ENCODE peak calls at places on chromosomes 6 and 20, in nine cellular contexts. One of them, this sample, is unnamed.

GRCh38 chr6:17886891-17887290 is 100.5 kb downstream of the KIF13A start:
- DNase-seq in HAP-1: no peak
- DNase-seq in ascending aorta: no peak
- DNase-seq in H7: no peak
- DNase-seq in fibroblast of lung: peak; percentile 48
- DNase-seq in uterus: no peak
- DNase-seq in SK-N-SH: no peak
- DNase-seq in brain microvascular endothelial cell: no peak
- DNase-seq in SJSA1: no peak
- DNase-seq in this sample: no peak

GRCh38 chr20:57062241-57062640 is 204.2 kb downstream of the BMP7 start:
- DNase-seq in HAP-1: no peak
- DNase-seq in ascending aorta: no peak
- DNase-seq in H7: no peak
- DNase-seq in fibroblast of lung: no peak
- DNase-seq in uterus: no peak
- DNase-seq in SK-N-SH: no peak
- DNase-seq in brain microvascular endothelial cell: no peak
- DNase-seq in SJSA1: no peak
- DNase-seq in this sample: no peak

GRCh38 chr20:25032478-25033183 is 25.3 kb downstream of the ACSS1 start:
- DNase-seq in HAP-1: peak; percentile 56
- DNase-seq in ascending aorta: no peak
- DNase-seq in H7: peak; percentile 77
- DNase-seq in fibroblast of lung: peak; percentile 48
- DNase-seq in uterus: peak; percentile 44
- DNase-seq in SK-N-SH: no peak
- DNase-seq in brain microvascular endothelial cell: no peak
- DNase-seq in SJSA1: no peak
- DNase-seq in this sample: no peak

GRCh38 chr6:162576009-162576408 is 151.6 kb downstream of the PRKN start:
- DNase-seq in HAP-1: no peak
- DNase-seq in ascending aorta: no peak
- DNase-seq in H7: no peak
- DNase-seq in fibroblast of lung: no peak
- DNase-seq in uterus: no peak
- DNase-seq in SK-N-SH: no peak
- DNase-seq in brain microvascular endothelial cell: no peak
- DNase-seq in SJSA1: no peak
- DNase-seq in this sample: no peak

GRCh38 chr6:134078166-134078565 is 25.7 kb upstream of the SLC2A12 start:
- DNase-seq in HAP-1: no peak
- DNase-seq in ascending aorta: no peak
- DNase-seq in H7: no peak
- DNase-seq in fibroblast of lung: peak; percentile 11
- DNase-seq in uterus: no peak
- DNase-seq in SK-N-SH: no peak
- DNase-seq in brain microvascular endothelial cell: no peak
- DNase-seq in SJSA1: no peak
- DNase-seq in this sample: no peak

GRCh38 chr6:142474446-142475289 is 172.9 kb downstream of the ADGRG6 start:
- DNase-seq in HAP-1: peak; percentile 49
- DNase-seq in ascending aorta: no peak
- DNase-seq in H7: peak; percentile 74
- DNase-seq in fibroblast of lung: peak; percentile 49
- DNase-seq in uterus: no peak
- DNase-seq in SK-N-SH: peak; percentile 47
- DNase-seq in brain microvascular endothelial cell: peak; percentile 52
- DNase-seq in SJSA1: peak; percentile 74
- DNase-seq in this sample: peak; percentile 59

GRCh38 chr6:25027221-25027916 is 91.6 kb upstream of the RIPOR2 start:
- DNase-seq in HAP-1: no peak
- DNase-seq in ascending aorta: no peak
- DNase-seq in H7: peak; percentile 71
- DNase-seq in fibroblast of lung: no peak
- DNase-seq in uterus: no peak
- DNase-seq in SK-N-SH: no peak
- DNase-seq in brain microvascular endothelial cell: no peak
- DNase-seq in SJSA1: no peak
- DNase-seq in this sample: no peak

GRCh38 chr6:131281471-131282270 is 146.4 kb downstream of the AKAP7 start:
- DNase-seq in HAP-1: no peak
- DNase-seq in ascending aorta: no peak
- DNase-seq in H7: peak; percentile 11
- DNase-seq in fibroblast of lung: peak; percentile 38
- DNase-seq in uterus: no peak
- DNase-seq in SK-N-SH: no peak
- DNase-seq in brain microvascular endothelial cell: peak; percentile 16
- DNase-seq in SJSA1: no peak
- DNase-seq in this sample: no peak

GRCh38 chr20:37007898-37008649 is 56.6 kb upstream of the SAMHD1 start:
- DNase-seq in HAP-1: no peak
- DNase-seq in ascending aorta: no peak
- DNase-seq in H7: no peak
- DNase-seq in fibroblast of lung: peak; percentile 36
- DNase-seq in uterus: no peak
- DNase-seq in SK-N-SH: peak; percentile 28
- DNase-seq in brain microvascular endothelial cell: peak; percentile 43
- DNase-seq in SJSA1: no peak
- DNase-seq in this sample: no peak

GRCh38 chr20:15759546-15760216 is 813.6 kb downstream of the KIF16B start:
- DNase-seq in HAP-1: no peak
- DNase-seq in ascending aorta: no peak
- DNase-seq in H7: no peak
- DNase-seq in fibroblast of lung: no peak
- DNase-seq in uterus: no peak
- DNase-seq in SK-N-SH: peak; percentile 2
- DNase-seq in brain microvascular endothelial cell: no peak
- DNase-seq in SJSA1: no peak
- DNase-seq in this sample: no peak

GRCh38 chr6:165662041-165662491 is 975 bp downstream of the PDE10A start:
- DNase-seq in HAP-1: no peak
- DNase-seq in ascending aorta: no peak
- DNase-seq in H7: no peak
- DNase-seq in fibroblast of lung: peak; percentile 14
- DNase-seq in uterus: no peak
- DNase-seq in SK-N-SH: peak; percentile 70
- DNase-seq in brain microvascular endothelial cell: peak; percentile 29
- DNase-seq in SJSA1: no peak
- DNase-seq in this sample: no peak

GRCh38 chr6:72260489-72260888 is 361.4 kb upstream of the KCNQ5 start:
- DNase-seq in HAP-1: no peak
- DNase-seq in ascending aorta: no peak
- DNase-seq in H7: no peak
- DNase-seq in fibroblast of lung: peak; percentile 20
- DNase-seq in uterus: no peak
- DNase-seq in SK-N-SH: no peak
- DNase-seq in brain microvascular endothelial cell: peak; percentile 27
- DNase-seq in SJSA1: no peak
- DNase-seq in this sample: no peak

GRCh38 chr6:16136536-16137450 is 7.9 kb downstream of the MYLIP start:
- DNase-seq in HAP-1: no peak
- DNase-seq in ascending aorta: no peak
- DNase-seq in H7: no peak
- DNase-seq in fibroblast of lung: peak; percentile 93
- DNase-seq in uterus: no peak
- DNase-seq in SK-N-SH: no peak
- DNase-seq in brain microvascular endothelial cell: peak; percentile 81
- DNase-seq in SJSA1: peak; percentile 66
- DNase-seq in this sample: peak; percentile 71

GRCh38 chr6:153038378-153038777 is 35.9 kb upstream of the MTRF1L start:
- DNase-seq in HAP-1: no peak
- DNase-seq in ascending aorta: no peak
- DNase-seq in H7: no peak
- DNase-seq in fibroblast of lung: peak; percentile 59
- DNase-seq in uterus: no peak
- DNase-seq in SK-N-SH: no peak
- DNase-seq in brain microvascular endothelial cell: peak; percentile 43
- DNase-seq in SJSA1: no peak
- DNase-seq in this sample: peak; percentile 35

GRCh38 chr6:46022110-46022948 is 6.7 kb upstream of the CLIC5 start:
- DNase-seq in HAP-1: no peak
- DNase-seq in ascending aorta: no peak
- DNase-seq in H7: no peak
- DNase-seq in fibroblast of lung: no peak
- DNase-seq in uterus: no peak
- DNase-seq in SK-N-SH: no peak
- DNase-seq in brain microvascular endothelial cell: no peak
- DNase-seq in SJSA1: no peak
- DNase-seq in this sample: no peak

GRCh38 chr20:58117944-58118343 is 110.5 kb downstream of the ANKRD60 start:
- DNase-seq in HAP-1: no peak
- DNase-seq in ascending aorta: no peak
- DNase-seq in H7: no peak
- DNase-seq in fibroblast of lung: peak; percentile 67
- DNase-seq in uterus: no peak
- DNase-seq in SK-N-SH: no peak
- DNase-seq in brain microvascular endothelial cell: peak; percentile 55
- DNase-seq in SJSA1: no peak
- DNase-seq in this sample: no peak

GRCh38 chr6:37381579-37381978 is 27.8 kb downstream of the RNF8 start:
- DNase-seq in HAP-1: peak; percentile 52
- DNase-seq in ascending aorta: no peak
- DNase-seq in H7: peak; percentile 70
- DNase-seq in fibroblast of lung: peak; percentile 72
- DNase-seq in uterus: no peak
- DNase-seq in SK-N-SH: peak; percentile 47
- DNase-seq in brain microvascular endothelial cell: peak; percentile 31
- DNase-seq in SJSA1: peak; percentile 26
- DNase-seq in this sample: peak; percentile 14

GRCh38 chr6:93358435-93358834 is 60.9 kb downstream of the EPHA7 start:
- DNase-seq in HAP-1: no peak
- DNase-seq in ascending aorta: no peak
- DNase-seq in H7: no peak
- DNase-seq in fibroblast of lung: no peak
- DNase-seq in uterus: no peak
- DNase-seq in SK-N-SH: no peak
- DNase-seq in brain microvascular endothelial cell: no peak
- DNase-seq in SJSA1: no peak
- DNase-seq in this sample: no peak

GRCh38 chr20:11207749-11208502 is 534.1 kb upstream of the JAG1 start:
- DNase-seq in HAP-1: no peak
- DNase-seq in ascending aorta: peak; percentile 19
- DNase-seq in H7: no peak
- DNase-seq in fibroblast of lung: peak; percentile 93
- DNase-seq in uterus: no peak
- DNase-seq in SK-N-SH: no peak
- DNase-seq in brain microvascular endothelial cell: peak; percentile 81
- DNase-seq in SJSA1: peak; percentile 83
- DNase-seq in this sample: peak; percentile 82

GRCh38 chr20:25213566-25214415 is 18.3 kb downstream of the ENTPD6 start:
- DNase-seq in HAP-1: no peak
- DNase-seq in ascending aorta: no peak
- DNase-seq in H7: no peak
- DNase-seq in fibroblast of lung: no peak
- DNase-seq in uterus: peak; percentile 5
- DNase-seq in SK-N-SH: no peak
- DNase-seq in brain microvascular endothelial cell: no peak
- DNase-seq in SJSA1: no peak
- DNase-seq in this sample: no peak

GRCh38 chr6:164749126-164749758 is 560.2 kb downstream of the C6orf118 start:
- DNase-seq in HAP-1: no peak
- DNase-seq in ascending aorta: no peak
- DNase-seq in H7: no peak
- DNase-seq in fibroblast of lung: peak; percentile 94
- DNase-seq in uterus: peak; percentile 22
- DNase-seq in SK-N-SH: peak; percentile 61
- DNase-seq in brain microvascular endothelial cell: no peak
- DNase-seq in SJSA1: no peak
- DNase-seq in this sample: peak; percentile 73

GRCh38 chr6:35343092-35343834 is 905 bp downstream of the PPARD start:
- DNase-seq in HAP-1: peak; percentile 7
- DNase-seq in ascending aorta: no peak
- DNase-seq in H7: no peak
- DNase-seq in fibroblast of lung: peak; percentile 47
- DNase-seq in uterus: peak; percentile 51
- DNase-seq in SK-N-SH: peak; percentile 55
- DNase-seq in brain microvascular endothelial cell: no peak
- DNase-seq in SJSA1: peak; percentile 45
- DNase-seq in this sample: no peak

GRCh38 chr20:64150756-64151633 is 13.3 kb upstream of the MYT1 start:
- DNase-seq in HAP-1: no peak
- DNase-seq in ascending aorta: no peak
- DNase-seq in H7: no peak
- DNase-seq in fibroblast of lung: no peak
- DNase-seq in uterus: no peak
- DNase-seq in SK-N-SH: no peak
- DNase-seq in brain microvascular endothelial cell: no peak
- DNase-seq in SJSA1: no peak
- DNase-seq in this sample: no peak
- H3K27me3 ChIP-seq in HAP-1: no peaks in the 10 kb centered on the region
- H3K27me3 ChIP-seq in ascending aorta: no peaks in the 10 kb centered on the region
- H3K27me3 ChIP-seq in H7: no peaks in the 10 kb centered on the region
- H3K27me3 ChIP-seq in fibroblast of lung: no peaks in the 10 kb centered on the region
- H3K27me3 ChIP-seq in uterus: no peaks in the 10 kb centered on the region
- H3K27me3 ChIP-seq in SK-N-SH: no peaks in the 10 kb centered on the region
- H3K27me3 ChIP-seq in brain microvascular endothelial cell: no peaks in the 10 kb centered on the region
- H3K27me3 ChIP-seq in SJSA1: no peaks in the 10 kb centered on the region
- H3K27me3 ChIP-seq in this sample: no peaks in the 10 kb centered on the region

DNA sequence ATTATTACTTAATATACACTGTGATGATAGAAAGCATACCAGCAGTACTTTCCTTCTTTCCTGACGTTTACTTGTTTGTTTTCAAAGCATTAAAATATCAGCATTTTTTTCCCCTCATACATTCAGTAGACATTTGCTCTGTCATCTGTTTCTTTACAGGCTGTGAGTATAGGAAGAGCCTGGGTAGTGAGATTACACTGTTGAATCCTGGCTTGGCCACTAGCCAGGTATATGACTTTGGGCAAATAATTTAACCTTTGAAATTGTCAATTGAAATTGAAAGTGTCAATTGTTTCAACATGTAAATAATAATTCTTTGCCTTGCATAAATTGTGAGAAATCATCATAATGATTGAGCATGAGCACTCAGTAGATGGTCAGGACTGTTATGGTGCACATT is 336.2 kb downstream of the CDKAL1 start:
- DNase-seq in HAP-1: no peak
- DNase-seq in ascending aorta: no peak
- DNase-seq in H7: no peak
- DNase-seq in fibroblast of lung: no peak
- DNase-seq in uterus: no peak
- DNase-seq in SK-N-SH: no peak
- DNase-seq in brain microvascular endothelial cell: no peak
- DNase-seq in SJSA1: no peak
- DNase-seq in this sample: no peak
- H3K36me3 ChIP-seq in HAP-1: no peaks in the 10 kb centered on the region
- H3K36me3 ChIP-seq in ascending aorta: no peaks in the 10 kb centered on the region
- H3K36me3 ChIP-seq in H7: no peaks in the 10 kb centered on the region
- H3K36me3 ChIP-seq in fibroblast of lung: no peaks in the 10 kb centered on the region
- H3K36me3 ChIP-seq in uterus: no peaks in the 10 kb centered on the region
- H3K36me3 ChIP-seq in SK-N-SH: no peaks in the 10 kb centered on the region
- H3K36me3 ChIP-seq in brain microvascular endothelial cell: no peaks in the 10 kb centered on the region
- H3K36me3 ChIP-seq in SJSA1: no peaks in the 10 kb centered on the region
- H3K36me3 ChIP-seq in this sample: no peaks in the 10 kb centered on the region

GRCh38 chr20:48626938-48627736 is 200.7 kb downstream of the PREX1 start:
- DNase-seq in HAP-1: no peak
- DNase-seq in ascending aorta: no peak
- DNase-seq in H7: no peak
- DNase-seq in fibroblast of lung: no peak
- DNase-seq in uterus: no peak
- DNase-seq in SK-N-SH: peak; percentile 47
- DNase-seq in brain microvascular endothelial cell: no peak
- DNase-seq in SJSA1: no peak
- DNase-seq in this sample: no peak
- H3K4me3 ChIP-seq in HAP-1: no peak overlapping the region
- H3K4me3 ChIP-seq in ascending aorta: no peak overlapping the region
- H3K4me3 ChIP-seq in H7: no peak overlapping the region
- H3K4me3 ChIP-seq in fibroblast of lung: no peak overlapping the region
- H3K4me3 ChIP-seq in uterus: no peak overlapping the region
- H3K4me3 ChIP-seq in SK-N-SH: no peak overlapping the region
- H3K4me3 ChIP-seq in brain microvascular endothelial cell: no peak overlapping the region
- H3K4me3 ChIP-seq in SJSA1: no peak overlapping the region
- H3K4me3 ChIP-seq in this sample: no peak overlapping the region

GRCh38 chr20:45456632-45457031 is 12.9 kb upstream of the WFDC2 start:
- DNase-seq in HAP-1: peak; percentile 28
- DNase-seq in ascending aorta: no peak
- DNase-seq in H7: peak; percentile 57
- DNase-seq in fibroblast of lung: no peak
- DNase-seq in uterus: no peak
- DNase-seq in SK-N-SH: no peak
- DNase-seq in brain microvascular endothelial cell: no peak
- DNase-seq in SJSA1: no peak
- DNase-seq in this sample: no peak
- H3K27me3 ChIP-seq in HAP-1: peaks cover 6% of the 10 kb centered on the region
- H3K27me3 ChIP-seq in ascending aorta: no peaks in the 10 kb centered on the region
- H3K27me3 ChIP-seq in H7: no peaks in the 10 kb centered on the region
- H3K27me3 ChIP-seq in fibroblast of lung: no peaks in the 10 kb centered on the region
- H3K27me3 ChIP-seq in uterus: no peaks in the 10 kb centered on the region
- H3K27me3 ChIP-seq in SK-N-SH: peaks cover 28% of the 10 kb centered on the region
- H3K27me3 ChIP-seq in brain microvascular endothelial cell: peaks cover 8% of the 10 kb centered on the region
- H3K27me3 ChIP-seq in SJSA1: peaks cover 19% of the 10 kb centered on the region
- H3K27me3 ChIP-seq in this sample: peaks cover 6% of the 10 kb centered on the region

This sample was measured in MG63.